ENCODE peak calls at places on chromosomes 5 and 9, in eight cellular contexts. S, K, Z, J, C, R, L and A are unnamed samples.
A peak's percentile ranks its signal among the peaks of the same experiment; 100 is the strongest.

GRCh38 chr5:120160120-120160895 is 303.8 kb upstream of the PRR16 start:
- DNase-seq in K (no peak), S (no peak), R (peak; percentile 60), J (no peak), L (no peak), C (peak; percentile 59), Z (no peak), A (no peak)

GRCh38 chr9:14107977-14108376 is 206.0 kb downstream of the NFIB start:
- DNase-seq in L (no peak), R (no peak), C (no peak), Z (no peak), K (no peak), J (peak; percentile 30), S (no peak), A (no peak)

GRCh38 chr9:118455781-118456180 is 751.6 kb downstream of the TLR4 start:
- DNase-seq in R (no peak), K (no peak), L (no peak), C (no peak), S (no peak), J (no peak), Z (peak; percentile 2), A (no peak)

GRCh38 chr9:118271936-118272335 is 567.7 kb downstream of the TLR4 start:
- DNase-seq in R (no peak), K (no peak), S (no peak), C (peak; percentile 1), Z (no peak), L (no peak), J (no peak), A (no peak)

GRCh38 chr9:33517373-33517772 is 6.7 kb upstream of the ANKRD18B start:
- DNase-seq in C (peak; percentile 48), K (peak; percentile 9), R (peak; percentile 68), L (peak; percentile 21), S (no peak), Z (no peak), J (peak; percentile 4), A (no peak)

GRCh38 chr5:9502435-9502834 is 43.4 kb downstream of the SEMA5A start:
- DNase-seq in J (no peak), L (no peak), C (no peak), S (no peak), K (peak; percentile 10), Z (no peak), R (no peak), A (no peak)

GRCh38 chr9:84773023-84773422 is 103.5 kb downstream of the NTRK2 start:
- DNase-seq in J (no peak), C (no peak), R (peak; percentile 86), S (no peak), L (no peak), Z (no peak), K (no peak), A (no peak)

GRCh38 chr9:125548141-125548540 is 158.9 kb downstream of the MAPKAP1 start:
- DNase-seq in K (no peak), J (peak; percentile 18), C (no peak), Z (no peak), S (no peak), R (no peak), L (no peak), A (no peak)

GRCh38 chr5:136197462-136198142 is 4.6 kb upstream of the SMIM32 start:
- DNase-seq in L (peak; percentile 4), S (no peak), R (no peak), C (no peak), Z (no peak), K (no peak), J (no peak), A (no peak)

GRCh38 chr9:33202552-33203300 is 35.6 kb upstream of the B4GALT1 start:
- DNase-seq in R (peak; percentile 40), C (peak; percentile 84), L (peak; percentile 79), J (no peak), Z (no peak), K (peak; percentile 87), S (no peak), A (no peak)

GRCh38 chr5:127988149-127988755 is 95.3 kb upstream of the SLC12A2 start:
- DNase-seq in J (no peak), L (no peak), S (no peak), R (peak; percentile 91), Z (no peak), K (no peak), C (peak; percentile 25), A (no peak)

GRCh38 chr5:146124580-146124979 is 19.2 kb upstream of the PLAC8L1 start:
- DNase-seq in K (no peak), C (no peak), L (no peak), S (no peak), Z (no peak), J (no peak), R (no peak), A (no peak)

GRCh38 chr5:55868846-55869245 is 17.7 kb downstream of the IL31RA start:
- DNase-seq in L (no peak), K (no peak), Z (no peak), S (no peak), R (peak; percentile 98), C (peak; percentile 98), J (no peak), A (no peak)

GRCh38 chr5:172303090-172303995 is 19.8 kb upstream of the UBTD2 start:
- DNase-seq in K (no peak), Z (no peak), J (no peak), S (no peak), C (no peak), L (no peak), R (peak; percentile 28), A (no peak)

GRCh38 chr9:100442072-100442471 is 15.1 kb downstream of the MSANTD3 start:
- DNase-seq in R (no peak), K (no peak), Z (no peak), S (no peak), L (no peak), C (no peak), J (no peak), A (no peak)

GRCh38 chr5:158209219-158209908 is 350.4 kb upstream of the CLINT1 start:
- DNase-seq in C (peak; percentile 23), J (no peak), R (no peak), S (no peak), Z (no peak), L (no peak), K (no peak), A (no peak)

GRCh38 chr5:76715734-76716455 is at the start of gene F2R:
- DNase-seq in J (peak; percentile 39), R (peak; percentile 78), L (peak; percentile 81), S (peak; percentile 59), K (peak; percentile 46), C (peak; percentile 38), Z (peak; percentile 82), A (peak; percentile 74)

GRCh38 chr5:131289738-131290137 is 25.9 kb downstream of the CDC42SE2 start:
- DNase-seq in J (no peak), C (no peak), R (no peak), S (no peak), K (peak; percentile 67), L (no peak), Z (no peak), A (no peak)

GRCh38 chr9:133639613-133640012 is 3.5 kb downstream of the DBH start:
- DNase-seq in K (no peak), J (no peak), R (no peak), S (peak; percentile 42), Z (no peak), L (no peak), C (no peak), A (no peak)

GRCh38 chr9:74125916-74126315 is 371.2 kb upstream of the RORB start:
- DNase-seq in C (no peak), Z (peak; percentile 12), L (no peak), J (no peak), K (no peak), S (no peak), R (no peak), A (no peak)

GRCh38 chr9:115167175-115167574 is 49.2 kb upstream of the TNC start:
- DNase-seq in R (peak; percentile 97), S (no peak), L (no peak), Z (no peak), C (peak; percentile 54), J (no peak), K (no peak), A (no peak)

GRCh38 chr9:93301291-93301811 is 117.4 kb downstream of the WNK2 start:
- DNase-seq in K (no peak), R (no peak), Z (no peak), C (no peak), L (peak; percentile 13), S (peak; percentile 63), J (no peak), A (peak; percentile 58)

GRCh38 chr9:112754578-112754977 is 4.0 kb downstream of the SNX30 start:
- DNase-seq in K (peak; percentile 44), Z (no peak), L (peak; percentile 53), J (no peak), R (peak; percentile 87), S (no peak), C (no peak), A (no peak)

GRCh38 chr9:131180454-131180853 is 55.1 kb downstream of the NUP214 start:
- DNase-seq in J (no peak), R (peak; percentile 96), L (no peak), S (no peak), C (peak; percentile 89), K (no peak), Z (no peak), A (no peak)

GRCh38 chr5:18754201-18754600 is 1119.9 kb downstream of the TAF11L14 start:
- DNase-seq in K (no peak), L (no peak), S (no peak), R (no peak), C (no peak), J (no peak), Z (no peak), A (no peak)

GRCh38 chr5:177189416-177189815 is 55.8 kb downstream of the NSD1 start:
- DNase-seq in Z (no peak), J (no peak), L (no peak), C (no peak), K (no peak), S (no peak), R (peak; percentile 52), A (no peak)

GRCh38 chr9:133718533-133719315 is 19.4 kb downstream of the SARDH start:
- DNase-seq in S (peak; percentile 27), R (no peak), C (no peak), L (no peak), Z (no peak), J (no peak), K (no peak), A (peak; percentile 37)

GRCh38 chr5:102545175-102545574 is 46.4 kb upstream of the SLCO6A1 start:
- DNase-seq in S (no peak), Z (peak; percentile 52), C (no peak), J (no peak), L (no peak), K (peak; percentile 55), R (peak; percentile 9), A (no peak)

GRCh38 chr5:19891658-19892057 is 96.3 kb downstream of the CDH18 start:
- DNase-seq in R (peak; percentile 78), J (no peak), Z (no peak), L (no peak), C (peak; percentile 17), K (no peak), S (no peak), A (no peak)

GRCh38 chr9:124020520-124021384 is 9.2 kb downstream of the LHX2 start:
- DNase-seq in Z (peak; percentile 61), L (peak; percentile 69), K (peak; percentile 77), J (no peak), S (peak; percentile 40), C (no peak), R (no peak), A (no peak)

GRCh38 chr5:58985311-58985710 is 402.4 kb downstream of the RAB3C start:
- DNase-seq in L (no peak), K (no peak), Z (no peak), R (no peak), C (no peak), J (no peak), S (no peak), A (no peak)

GRCh38 chr9:37350486-37351190 is 71.9 kb upstream of the GRHPR start:
- DNase-seq in R (peak; percentile 45), L (no peak), C (peak; percentile 4), Z (no peak), J (no peak), S (no peak), K (no peak), A (no peak)